ENCODE peak calls at places on chromosomes 3 and 15, in four cellular contexts. X, Q, N and R are unnamed samples.

GRCh38 chr3:126546549-126547239 is 12.0 kb downstream of the C3orf22 start:
- DNase-seq in Q (no peak), X (no peak), N (no peak), R (no peak)

GRCh38 chr15:90667063-90667754 is 49.9 kb upstream of the BLM start:
- DNase-seq in N (no peak), X (no peak), Q (no peak), R (no peak)

GRCh38 chr3:148255981-148256969 is 441.4 kb upstream of the AGTR1 start:
- DNase-seq in N (no peak), X (no peak), Q (peak; percentile 81), R (no peak)

GRCh38 chr3:11581237-11582122 is 62.2 kb downstream of the VGLL4 start:
- DNase-seq in N (no peak), Q (no peak), X (no peak), R (no peak)

GRCh38 chr3:96753124-96753523 is 61.3 kb upstream of the EPHA6 start:
- DNase-seq in X (no peak), N (no peak), Q (no peak), R (no peak)

GRCh38 chr3:159941043-159941994 is 47.3 kb upstream of the IL12A start:
- DNase-seq in Q (no peak), X (no peak), N (no peak), R (no peak)

GRCh38 chr3:57556459-57557087 is 499 bp downstream of the PDE12 start:
- DNase-seq in N (no peak), Q (no peak), X (peak; percentile 26), R (peak; percentile 26)

GRCh38 chr3:164452707-164453106 is 625.6 kb downstream of the SI start:
- DNase-seq in X (no peak), N (no peak), Q (no peak), R (no peak)

GRCh38 chr3:178304758-178305157 is 231.5 kb upstream of the KCNMB2 start:
- DNase-seq in N (no peak), Q (no peak), X (no peak), R (no peak)

GRCh38 chr3:43031490-43032216 is 52.5 kb downstream of the GASK1A start:
- DNase-seq in X (no peak), Q (no peak), N (no peak), R (no peak)

GRCh38 chr3:13112521-13113345 is 39.5 kb upstream of the IQSEC1 start:
- DNase-seq in X (no peak), Q (no peak), N (no peak), R (no peak)

GRCh38 chr15:63402498-63403253 is 21.0 kb upstream of the CA12 start:
- DNase-seq in X (no peak), Q (peak; percentile 23), N (no peak), R (peak; percentile 12)

GRCh38 chr15:62770752-62771151 is 271.8 kb upstream of the TPM1 start:
- DNase-seq in Q (no peak), N (no peak), X (no peak), R (no peak)

GRCh38 chr3:52032702-52033408 is 23.5 kb downstream of the DUSP7 start:
- DNase-seq in Q (no peak), N (no peak), X (no peak), R (no peak)

GRCh38 chr3:3110749-3111361 is 681 bp upstream of the IL5RA start:
- DNase-seq in N (no peak), Q (no peak), X (no peak), R (no peak)

GRCh38 chr3:13244695-13245449 is 171.6 kb upstream of the IQSEC1 start:
- DNase-seq in N (no peak), Q (no peak), X (no peak), R (no peak)

GRCh38 chr3:63557912-63558311 is 94.6 kb upstream of the SNTN start:
- DNase-seq in N (peak; percentile 17), Q (no peak), X (no peak), R (no peak)

GRCh38 chr15:89379423-89379735 is 44.8 kb upstream of the POLG start:
- DNase-seq in Q (no peak), X (no peak), N (no peak), R (no peak)

GRCh38 chr15:45442497-45443135 is 64.3 kb upstream of the GATM start:
- DNase-seq in X (no peak), N (no peak), Q (no peak), R (no peak)

GRCh38 chr3:153144779-153145178 is 17.2 kb upstream of the RAP2B start:
- DNase-seq in Q (no peak), X (no peak), N (no peak), R (no peak)
- TF ChIP-seq TARDBP in Q (no peak), X (no peak), N (no peak), R (no peak)

GRCh38 chr3:124636863-124637296 is 93.4 kb upstream of the UMPS start:
- DNase-seq in X (no peak), N (no peak), Q (peak; percentile 51), R (no peak)

GRCh38 chr3:124643453-124643852 is 86.8 kb upstream of the UMPS start:
- DNase-seq in N (no peak), X (no peak), Q (no peak), R (no peak)

GRCh38 chr3:124640907-124641306 is 89.3 kb upstream of the UMPS start:
- DNase-seq in N (no peak), X (peak; percentile 14), Q (no peak), R (no peak)

GRCh38 chr3:124636101-124636862 is 94.0 kb upstream of the UMPS start:
- DNase-seq in N (no peak), X (peak; percentile 25), Q (no peak), R (no peak)

GRCh38 chr3:124639406-124640237 is 90.6 kb upstream of the UMPS start:
- DNase-seq in Q (no peak), N (peak; percentile 77), X (no peak), R (no peak)
- TF ChIP-seq SP1 in Q (no peak), N (no peak), X (no peak), R (no peak)

GRCh38 chr15:82942691-82943090 is 9.8 kb downstream of the HOMER2 start:
- DNase-seq in X (no peak), Q (peak; percentile 16), N (no peak), R (no peak)
- TF ChIP-seq TARDBP in X (no peak), Q (no peak), N (no peak), R (no peak)

DNA sequence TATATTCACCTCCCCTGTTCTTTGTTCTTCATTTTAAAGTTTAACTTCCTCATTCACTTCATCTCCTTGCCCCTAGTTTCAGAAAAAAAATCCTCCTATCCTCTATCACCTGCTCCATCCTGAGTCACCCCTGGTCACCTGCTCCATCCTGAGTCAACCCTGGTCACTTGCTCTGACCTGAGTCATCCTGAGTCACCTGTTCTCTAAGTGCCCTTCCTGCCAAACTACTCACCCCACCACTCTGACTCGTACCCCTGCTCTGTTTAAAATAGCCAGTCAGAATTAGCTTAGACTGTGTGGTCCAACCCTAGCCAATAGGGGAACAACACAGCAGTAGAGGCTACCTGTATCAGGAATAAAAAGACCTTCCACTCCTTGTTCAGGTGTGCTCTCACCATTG is 716.9 kb downstream of the ZBBX start:
- DNase-seq in N (no peak), X (no peak), Q (no peak), R (no peak)
- TF ChIP-seq SP1 in N (no peak), X (no peak), Q (no peak), R (no peak)